ENCODE peak calls at places on chromosomes 5 and 9, in six cellular contexts. D, J, M, H, F and W are unnamed samples.

GRCh38 chr5:32753765-32754164 is 42.6 kb downstream of the NPR3 start:
- DNase-seq in J (no peak), F (peak), H (no peak), D (no peak), M (no peak), W (peak)

GRCh38 chr9:133510926-133511505 is 13.7 kb downstream of the MYMK start:
- DNase-seq in D (no peak), H (no peak), J (peak), M (no peak), F (no peak), W (no peak)

GRCh38 chr9:106104887-106105286 is 410.5 kb downstream of the TMEM38B start:
- DNase-seq in H (no peak), J (no peak), D (no peak), F (no peak), M (no peak), W (no peak)

GRCh38 chr5:179272326-179273073 is 72.8 kb downstream of the ADAMTS2 start:
- DNase-seq in D (no peak), F (no peak), H (no peak), J (no peak), M (no peak), W (peak)

GRCh38 chr9:125663127-125663526 is 43.9 kb downstream of the MAPKAP1 start:
- DNase-seq in D (peak), H (peak), F (peak), M (no peak), J (no peak), W (no peak)

GRCh38 chr9:70217029-70217428 is 41.7 kb upstream of the SMC5 start:
- DNase-seq in H (no peak), M (no peak), J (no peak), D (no peak), F (no peak), W (no peak)

GRCh38 chr9:74887041-74887980 is at the start of gene TRPM6:
- DNase-seq in M (peak), J (peak), F (peak), H (peak), D (peak), W (peak)

GRCh38 chr5:132138260-132138659 is 64.7 kb downstream of the CSF2 start:
- DNase-seq in J (no peak), H (no peak), D (no peak), F (peak), M (no peak), W (no peak)

GRCh38 chr9:98356953-98357352 is 101.5 kb upstream of the TBC1D2 start:
- DNase-seq in J (no peak), F (peak), H (no peak), D (no peak), M (no peak), W (no peak)

GRCh38 chr9:132946624-132947295 is 2.3 kb upstream of the TSC1 start:
- DNase-seq in H (peak), M (no peak), D (peak), J (no peak), F (peak), W (peak)

GRCh38 chr9:20640331-20641187 is 18.3 kb upstream of the MLLT3 start:
- DNase-seq in F (peak), D (no peak), H (peak), M (peak), J (peak), W (no peak)

GRCh38 chr5:115414406-115415142 is 118.1 kb upstream of the CCDC112 start:
- DNase-seq in D (no peak), M (no peak), J (peak), F (peak), H (peak), W (no peak)

GRCh38 chr5:84372066-84372700 is 12.5 kb downstream of the EDIL3 start:
- DNase-seq in M (no peak), D (no peak), J (no peak), F (peak), H (no peak), W (no peak)

GRCh38 chr9:116190997-116191396 is 37.4 kb downstream of the PAPPA start:
- DNase-seq in F (peak), J (no peak), M (no peak), H (peak), D (peak), W (no peak)

GRCh38 chr9:94603259-94603776 is 9.7 kb upstream of the FBP2 start:
- DNase-seq in J (peak), D (peak), F (peak), H (peak), M (peak), W (peak)

GRCh38 chr9:137445275-137445807 is 4.2 kb upstream of the ENTPD8 start:
- DNase-seq in M (peak), D (peak), H (peak), J (peak), F (peak), W (peak)

GRCh38 chr5:158560170-158560569 is 539.5 kb downstream of the EBF1 start:
- DNase-seq in H (peak), J (peak), F (peak), D (no peak), M (no peak), W (no peak)

GRCh38 chr9:23769307-23769935 is 56.6 kb downstream of the ELAVL2 start:
- DNase-seq in F (peak), J (no peak), D (peak), H (peak), M (no peak), W (peak)

GRCh38 chr9:136297016-136297691 is 6.7 kb downstream of the CCDC187 start:
- DNase-seq in J (no peak), D (peak), M (no peak), H (no peak), F (no peak), W (no peak)

GRCh38 chr9:89839427-89839826 is 234.6 kb downstream of the GADD45G start:
- DNase-seq in F (no peak), M (no peak), J (no peak), H (no peak), D (no peak), W (no peak)

GRCh38 chr5:53091304-53091703 is 18.3 kb downstream of the MOCS2 start:
- DNase-seq in F (peak), J (no peak), M (no peak), H (peak), D (peak), W (no peak)

GRCh38 chr5:43704243-43704642 is 101.3 kb downstream of the NNT start:
- DNase-seq in D (no peak), J (no peak), H (no peak), M (no peak), F (no peak), W (no peak)

GRCh38 chr5:6392571-6392970 is 14.2 kb upstream of the MED10 start:
- DNase-seq in H (no peak), J (no peak), M (no peak), D (no peak), F (no peak), W (no peak)

GRCh38 chr5:72242796-72243475 is 77.1 kb downstream of the MRPS27 start:
- DNase-seq in D (no peak), F (no peak), J (no peak), H (no peak), M (no peak), W (peak)